ENCODE peak calls at places on chromosomes 5 and 9, in seven cellular contexts. B is IMR-90, P is mesendoderm, E is H9, J is neuronal stem cell, O is mesenchymal stem cell, U is H1. F is an unnamed sample.

GRCh38 chr5:756865-757345 is 27.6 kb downstream of the ZDHHC11B start:
- DNase-seq in B (no peak), U (no peak), P (peak), O (peak), E (no peak), J (peak), F (peak)

GRCh38 chr9:133516256-133516960 is 8.4 kb downstream of the MYMK start:
- DNase-seq in B (no peak), U (no peak), O (no peak), E (no peak), J (no peak), P (no peak), F (no peak)

GRCh38 chr5:11655681-11656080 is 248.6 kb downstream of the CTNND2 start:
- DNase-seq in E (no peak), P (no peak), O (no peak), U (no peak), J (no peak), B (no peak), F (no peak)

GRCh38 chr5:180467028-180467427 is 27.2 kb upstream of the CNOT6 start:
- DNase-seq in U (no peak), J (no peak), E (no peak), P (no peak), B (no peak), O (no peak), F (no peak)

GRCh38 chr9:35333551-35333950 is 156.4 kb upstream of the RUSC2 start:
- DNase-seq in J (no peak), B (peak), O (peak), U (no peak), P (no peak), E (no peak), F (peak)

GRCh38 chr5:1409386-1410110 is 35.7 kb downstream of the SLC6A3 start:
- DNase-seq in B (peak), J (peak), U (no peak), E (peak), P (peak), O (peak), F (no peak)

GRCh38 chr5:175822225-175822624 is 49.2 kb upstream of the CPLX2 start:
- DNase-seq in P (peak), U (no peak), E (no peak), O (no peak), B (no peak), J (no peak), F (peak)

GRCh38 chr9:34607331-34607730 is 4.6 kb downstream of the RPP25L start:
- DNase-seq in E (no peak), U (no peak), O (no peak), P (no peak), B (no peak), J (no peak), F (no peak)

GRCh38 chr9:38422555-38423245 is 1.6 kb downstream of the IGFBPL1 start:
- DNase-seq in O (no peak), B (no peak), J (no peak), E (no peak), P (no peak), U (no peak), F (no peak)

GRCh38 chr9:29575219-29575618 is 2001.9 kb upstream of the C9orf72 start:
- DNase-seq in J (no peak), E (no peak), B (no peak), O (no peak), P (no peak), U (no peak), F (no peak)

GRCh38 chr9:91905958-91906585 is 44.0 kb downstream of the ROR2 start:
- DNase-seq in O (no peak), P (no peak), E (no peak), B (no peak), J (no peak), U (no peak), F (peak)

GRCh38 chr9:100989731-100990130 is 38.8 kb upstream of the PLPPR1 start:
- DNase-seq in J (no peak), U (no peak), O (no peak), B (no peak), P (no peak), E (no peak), F (no peak)

GRCh38 chr5:165187815-165188214 is 1682.4 kb downstream of the MAT2B start:
- DNase-seq in O (no peak), U (no peak), P (no peak), J (no peak), B (no peak), E (no peak), F (no peak)

GRCh38 chr5:27125856-27126255 is 87.5 kb upstream of the CDH9 start:
- DNase-seq in B (no peak), U (no peak), E (no peak), P (peak), O (no peak), J (no peak), F (no peak)

GRCh38 chr5:2746642-2747041 is 4.8 kb downstream of the IRX2 start:
- DNase-seq in E (no peak), U (no peak), J (no peak), O (no peak), B (no peak), P (no peak), F (peak)

GRCh38 chr5:143582176-143582575 is 178.7 kb upstream of the NR3C1 start:
- DNase-seq in J (no peak), E (no peak), B (no peak), U (no peak), O (no peak), P (no peak), F (no peak)

GRCh38 chr5:55724276-55724675 is 12.2 kb upstream of the SLC38A9 start:
- DNase-seq in B (peak), P (no peak), J (no peak), O (no peak), U (no peak), E (no peak), F (no peak)

GRCh38 chr5:120297621-120298020 is 166.5 kb upstream of the PRR16 start:
- DNase-seq in P (no peak), J (no peak), O (no peak), B (peak), E (no peak), U (no peak), F (no peak)

GRCh38 chr5:39639618-39640078 is 214.9 kb upstream of the DAB2 start:
- DNase-seq in J (no peak), U (no peak), E (no peak), B (peak), O (peak), P (no peak), F (no peak)

GRCh38 chr5:43891112-43891511 is 288.1 kb downstream of the NNT start:
- DNase-seq in B (no peak), O (no peak), U (no peak), P (no peak), E (no peak), J (no peak), F (no peak)

GRCh38 chr5:135013445-135013844 is 20.6 kb downstream of the PITX1 start:
- DNase-seq in O (no peak), U (no peak), E (no peak), J (no peak), P (no peak), B (no peak), F (no peak)

GRCh38 chr9:4299006-4299795 is 667 bp downstream of the GLIS3 start:
- DNase-seq in O (peak), E (peak), P (peak), B (peak), J (peak), U (no peak), F (no peak)
- H3K9ac ChIP-seq in O (peak), E (no peak), P (peak), B (peak), J (peak), U (no peak), F (peak)

DNA sequence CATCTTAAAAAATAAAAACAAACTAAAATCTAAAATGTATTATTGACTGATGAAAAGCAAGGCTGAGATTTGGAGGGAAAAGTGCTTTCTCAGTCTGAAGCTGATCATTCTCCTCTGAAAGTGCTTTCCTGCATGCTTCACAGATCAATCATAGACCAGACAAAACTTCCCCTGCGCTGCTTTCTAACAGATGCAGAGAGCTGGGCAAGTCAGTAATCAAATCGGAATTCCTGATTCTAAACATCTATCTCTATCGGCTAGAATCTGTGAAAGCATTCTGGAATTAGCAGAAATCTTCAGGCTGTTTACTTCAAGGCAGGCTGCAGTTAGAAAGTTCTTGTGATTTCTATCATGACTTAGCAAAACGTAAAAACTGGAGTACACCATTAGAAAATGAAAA is 15.6 kb upstream of the FAM81B start:
- DNase-seq in B (peak), O (no peak), E (no peak), P (no peak), U (no peak), J (no peak), F (peak)
- H3K4ac ChIP-seq in B (no peak), O (no peak), E (no peak), P (no peak), U (no peak), J (no peak), F (no peak)

GRCh38 chr5:157610990-157611389 is 35.4 kb upstream of the ADAM19 start:
- DNase-seq in B (no peak), E (no peak), P (peak), U (no peak), O (no peak), J (no peak), F (no peak)
- H3K9ac ChIP-seq in B (no peak), E (no peak), P (no peak), U (no peak), O (no peak), J (no peak), F (no peak)

DNA sequence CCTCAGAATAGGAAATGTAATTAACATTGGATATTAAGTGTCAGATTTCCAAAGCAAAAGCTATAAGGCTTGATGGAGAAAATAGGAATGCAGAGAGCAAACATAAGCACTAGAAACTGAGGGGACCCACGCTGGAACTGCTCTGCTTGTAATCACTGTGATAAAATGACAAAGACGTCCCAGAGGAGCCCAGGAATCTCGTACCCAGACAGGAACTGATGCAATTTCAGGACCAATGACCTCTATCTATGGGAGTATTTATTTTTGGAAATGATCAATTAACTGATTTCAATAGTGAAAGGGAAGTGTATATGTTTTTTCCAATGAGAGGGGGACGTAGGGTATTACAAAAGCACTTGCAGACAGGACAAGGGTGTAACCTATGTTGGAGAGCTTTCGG is 714.5 kb upstream of the WWC1 start:
- DNase-seq in P (peak), U (no peak), E (no peak), J (no peak), O (no peak), B (no peak), F (no peak)
- H3K4ac ChIP-seq in P (no peak), U (no peak), E (no peak), J (no peak), O (no peak), B (no peak), F (no peak)

DNA sequence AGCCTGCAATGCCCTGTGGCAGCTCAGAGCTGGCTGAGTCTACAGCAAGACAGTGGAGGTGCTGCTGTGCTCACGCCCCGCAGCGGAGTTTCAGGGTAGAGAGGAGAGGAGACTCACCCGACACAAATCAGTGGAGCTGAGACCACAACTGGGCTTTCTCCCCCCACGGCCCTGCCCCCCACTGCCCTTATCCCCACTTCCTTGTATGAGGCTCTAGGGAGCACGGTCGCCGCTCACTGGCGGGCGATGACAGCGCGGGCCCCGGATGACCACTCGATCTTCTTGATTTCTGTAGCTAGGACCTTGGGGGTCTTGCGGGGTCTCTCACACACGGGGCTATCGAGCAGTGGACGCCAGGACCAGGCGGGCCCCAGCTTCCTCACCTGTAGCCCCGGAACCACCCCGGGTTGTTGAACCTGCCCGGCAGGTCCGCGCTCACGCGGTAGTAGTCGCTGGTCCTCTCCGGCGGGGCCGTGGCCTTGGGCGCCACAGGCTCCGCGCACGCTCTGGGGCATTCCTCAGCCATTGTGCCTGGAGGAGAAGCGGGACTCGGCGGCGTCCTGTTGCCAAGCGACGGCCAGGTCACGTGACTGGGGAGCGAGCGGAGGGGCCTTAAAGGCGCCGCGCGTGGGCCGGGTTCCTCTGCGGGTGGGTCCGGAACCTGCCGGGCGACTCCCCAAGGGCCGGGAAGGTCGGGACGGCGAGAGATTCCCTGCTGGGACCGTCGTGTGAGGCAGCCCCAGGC is 984 bp upstream of the MRPS2 start:
- DNase-seq in O (peak), B (peak), J (peak), U (no peak), E (peak), P (peak), F (peak)
- H3K9ac ChIP-seq in O (peak), B (peak), J (peak), U (no peak), E (no peak), P (peak), F (peak)

GRCh38 chr9:99437145-99437544 is 215.1 kb downstream of the SEC61B start:
- DNase-seq in E (no peak), J (no peak), U (no peak), O (no peak), P (no peak), B (no peak), F (no peak)

GRCh38 chr9:99432075-99432474 is 210.0 kb downstream of the SEC61B start:
- DNase-seq in P (no peak), E (no peak), U (no peak), B (no peak), O (no peak), J (no peak), F (no peak)

GRCh38 chr9:99433555-99433954 is 211.5 kb downstream of the SEC61B start:
- DNase-seq in B (peak), E (no peak), J (no peak), P (peak), U (peak), O (peak), F (peak)

GRCh38 chr9:99433095-99433494 is 211.0 kb downstream of the SEC61B start:
- DNase-seq in U (no peak), E (no peak), O (peak), B (no peak), P (no peak), J (no peak), F (no peak)

GRCh38 chr9:99436636-99437035 is 214.6 kb downstream of the SEC61B start:
- DNase-seq in U (no peak), J (no peak), E (no peak), O (no peak), P (peak), B (no peak), F (no peak)
- H3K4ac ChIP-seq in U (no peak), J (no peak), E (no peak), O (no peak), P (no peak), B (no peak), F (no peak)

F was measured in trophoblast cell.